ENCODE peak calls at places on chromosomes 3 and 15, in nine cellular contexts. W, G, T, L, H, Z, J, V and M are unnamed samples.

GRCh38 chr3:190585771-190586630 is 72.1 kb downstream of the IL1RAP start:
- DNase-seq in Z (no peak), V (no peak), W (peak; percentile 63), L (no peak), H (peak; percentile 81), T (no peak), G (no peak), J (no peak), M (no peak)

GRCh38 chr3:176651622-176652021 is 545.7 kb downstream of the TBL1XR1 start:
- DNase-seq in V (no peak), W (no peak), G (no peak), T (no peak), H (no peak), J (no peak), L (no peak), Z (no peak), M (no peak)

GRCh38 chr3:117706037-117706436 is 996.5 kb downstream of the TUSC7 start:
- DNase-seq in J (no peak), L (no peak), W (no peak), G (no peak), H (no peak), V (no peak), Z (no peak), T (no peak), M (no peak)

GRCh38 chr3:32460031-32460749 is 42.5 kb downstream of the CMTM6 start:
- DNase-seq in V (peak; percentile 65), L (no peak), W (peak; percentile 98), Z (peak; percentile 89), T (no peak), H (no peak), G (peak; percentile 53), J (no peak), M (peak; percentile 89)

GRCh38 chr3:161890147-161890625 is 393.6 kb downstream of the OTOL1 start:
- DNase-seq in T (no peak), L (peak; percentile 72), W (no peak), Z (no peak), J (no peak), G (peak; percentile 16), V (no peak), H (peak; percentile 44), M (no peak)

GRCh38 chr3:181623924-181624694 is 87.6 kb upstream of the SOX2 start:
- DNase-seq in J (no peak), G (no peak), L (no peak), W (no peak), Z (no peak), T (no peak), V (no peak), H (peak; percentile 2), M (no peak)

GRCh38 chr3:59774613-59775012 is 724.8 kb upstream of the CFAP20DC start:
- DNase-seq in V (no peak), Z (no peak), G (no peak), H (no peak), W (no peak), T (no peak), J (no peak), L (no peak), M (no peak)

GRCh38 chr3:134627831-134628230 is 23.0 kb downstream of the KY start:
- DNase-seq in L (peak; percentile 27), J (no peak), W (no peak), V (no peak), T (peak; percentile 37), Z (no peak), G (no peak), H (no peak), M (no peak)

GRCh38 chr3:170840291-170840859 is 29.6 kb downstream of the RPL22L1 start:
- DNase-seq in Z (no peak), G (no peak), J (no peak), L (no peak), H (no peak), W (no peak), T (no peak), V (no peak), M (no peak)

GRCh38 chr3:126540946-126541627 is 17.1 kb downstream of the CHST13 start:
- DNase-seq in V (no peak), T (no peak), G (peak; percentile 5), L (no peak), Z (peak; percentile 77), J (peak; percentile 24), H (no peak), W (no peak), M (no peak)
- TF ChIP-seq POLR2AphosphoS5 in V (no peak), T (no peak), G (no peak), L (no peak), Z (no peak), J (no peak), H (no peak), W (no peak), M (no peak)

GRCh38 chr3:29091599-29092189 is 189.2 kb upstream of the RBMS3 start:
- DNase-seq in H (no peak), Z (no peak), T (no peak), V (no peak), G (no peak), J (no peak), L (no peak), W (no peak), M (no peak)
- TF ChIP-seq POLR2AphosphoS5 in H (no peak), Z (no peak), T (no peak), V (no peak), G (no peak), J (no peak), L (no peak), W (no peak), M (no peak)

GRCh38 chr3:197549261-197549885 is 6.4 kb downstream of the BDH1 start:
- DNase-seq in J (no peak), L (no peak), H (no peak), V (no peak), G (no peak), T (no peak), W (peak; percentile 35), Z (no peak), M (no peak)

GRCh38 chr3:197545111-197545510 is 10.7 kb downstream of the BDH1 start:
- DNase-seq in W (no peak), T (no peak), V (no peak), Z (no peak), J (no peak), H (no peak), G (no peak), L (no peak), M (no peak)

GRCh38 chr3:197546307-197547085 is 9.3 kb downstream of the BDH1 start:
- DNase-seq in T (no peak), V (no peak), Z (no peak), G (no peak), H (no peak), J (no peak), W (no peak), L (no peak), M (no peak)

GRCh38 chr3:197547206-197547605 is 8.6 kb downstream of the BDH1 start:
- DNase-seq in G (peak; percentile 65), Z (no peak), J (no peak), V (no peak), T (no peak), H (no peak), L (peak; percentile 79), W (no peak), M (no peak)

DNA sequence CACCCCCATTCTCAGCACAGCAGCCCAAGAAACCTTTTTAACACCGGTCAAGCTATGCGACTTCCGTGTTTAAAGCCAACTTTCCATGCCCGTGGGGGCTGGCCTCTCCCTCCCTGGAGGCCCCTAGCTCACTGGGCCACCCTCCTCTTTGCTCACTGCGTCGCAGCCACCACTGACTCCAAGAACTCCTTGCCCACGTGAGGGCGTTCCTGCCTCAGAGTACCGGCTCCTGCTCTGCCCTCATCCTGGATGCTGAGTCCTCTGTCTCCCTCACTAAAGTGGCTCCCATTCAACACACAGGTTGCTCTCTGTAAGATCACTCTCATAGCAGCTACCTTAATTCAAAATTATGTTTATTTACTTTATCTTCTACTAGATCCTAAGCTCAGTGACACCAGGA is 8.2 kb downstream of the BDH1 start:
- DNase-seq in J (no peak), V (no peak), Z (no peak), H (no peak), L (peak; percentile 57), G (peak; percentile 59), W (peak; percentile 70), T (no peak), M (no peak)
- TF ChIP-seq POLR2AphosphoS5 in J (no peak), V (no peak), Z (no peak), H (no peak), L (no peak), G (no peak), W (no peak), T (no peak), M (no peak)

GRCh38 chr15:63870403-63871209 is 36.9 kb upstream of the HERC1 start:
- DNase-seq in Z (no peak), V (no peak), L (peak; percentile 29), J (no peak), W (peak; percentile 76), T (no peak), H (no peak), G (no peak), M (no peak)
- TF ChIP-seq POLR2AphosphoS5 in Z (no peak), V (no peak), L (no peak), J (no peak), W (no peak), T (no peak), H (no peak), G (no peak), M (no peak)

GRCh38 chr3:125014570-125015179 is 41.1 kb downstream of the HEG1 start:
- DNase-seq in J (no peak), G (no peak), V (no peak), W (no peak), H (no peak), Z (no peak), T (no peak), L (no peak), M (no peak)
- TF ChIP-seq POLR2AphosphoS5 in J (no peak), G (no peak), V (no peak), W (no peak), H (no peak), Z (no peak), T (no peak), L (no peak), M (no peak)

GRCh38 chr15:39396979-39397615 is 183.8 kb upstream of the THBS1 start:
- DNase-seq in L (no peak), H (no peak), Z (no peak), T (no peak), V (no peak), W (no peak), G (no peak), J (no peak), M (no peak)
- TF ChIP-seq POLR2AphosphoS5 in L (no peak), H (no peak), Z (peak; percentile 73), T (no peak), V (no peak), W (no peak), G (no peak), J (no peak), M (no peak)

GRCh38 chr3:194105292-194105691 is 30.7 kb upstream of the HES1 start:
- DNase-seq in H (no peak), Z (no peak), V (no peak), T (no peak), G (no peak), W (no peak), J (no peak), L (no peak), M (no peak)
- TF ChIP-seq POLR2AphosphoS5 in H (no peak), Z (no peak), V (no peak), T (no peak), G (no peak), W (no peak), J (no peak), L (no peak), M (no peak)